ENCODE peak calls at places on chromosomes 12 and 14, in four cellular contexts. E, U, S and G are unnamed samples.

GRCh38 chr12:123223241-123223668 is 9.7 kb downstream of the MPHOSPH9 start:
- DNase-seq in E (peak), U (no peak), S (no peak), G (no peak)

GRCh38 chr12:31259136-31259881 is 66.6 kb downstream of the SINHCAF start:
- DNase-seq in E (no peak), U (no peak), S (no peak), G (no peak)

GRCh38 chr12:101962486-101962885 is 85.1 kb downstream of the DRAM1 start:
- DNase-seq in E (no peak), U (no peak), S (no peak), G (no peak)

GRCh38 chr14:68245146-68246073 is 425.8 kb downstream of the RAD51B start:
- DNase-seq in E (no peak), U (no peak), S (no peak), G (no peak)

GRCh38 chr12:56468216-56469006 is at the start of gene SPRYD4:
- DNase-seq in E (peak), U (peak), S (peak), G (peak)

GRCh38 chr12:66497000-66497897 is 181.6 kb downstream of the GRIP1 start:
- DNase-seq in E (no peak), U (no peak), S (no peak), G (no peak)

GRCh38 chr12:114863911-114864310 is 179.9 kb upstream of the TBX3 start:
- DNase-seq in E (no peak), U (no peak), S (no peak), G (no peak)

GRCh38 chr12:45208604-45209487 is 7.0 kb upstream of the ANO6 start:
- DNase-seq in E (no peak), U (no peak), S (no peak), G (no peak)

GRCh38 chr12:57584690-57585089 is 6.3 kb upstream of the PIP4K2C start:
- DNase-seq in E (no peak), U (no peak), S (no peak), G (no peak)

GRCh38 chr14:42961509-42961908 is 1354.8 kb downstream of the LRFN5 start:
- DNase-seq in E (no peak), U (no peak), S (no peak), G (no peak)

GRCh38 chr14:37594916-37595808 is at the start of the genes FOXA1 and TTC6:
- DNase-seq in E (no peak), U (peak), S (peak), G (no peak)

GRCh38 chr14:96586921-96587822 is 85.0 kb downstream of the PAPOLA start:
- DNase-seq in E (no peak), U (no peak), S (no peak), G (no peak)

GRCh38 chr14:95445676-95446075 is 70.8 kb downstream of the SYNE3 start:
- DNase-seq in E (no peak), U (no peak), S (no peak), G (no peak)

GRCh38 chr12:50971946-50972345 is 19.6 kb downstream of the HIGD1C start:
- DNase-seq in E (no peak), U (no peak), S (no peak), G (no peak)

GRCh38 chr12:89516633-89517032 is 8.0 kb downstream of the GALNT4 start:
- DNase-seq in E (no peak), U (no peak), S (no peak), G (no peak)

GRCh38 chr14:47674546-47675238 is 713 bp downstream of the MDGA2 start:
- DNase-seq in E (no peak), U (no peak), S (no peak), G (no peak)

GRCh38 chr14:86944434-86944833 is 1048.5 kb downstream of the GALC start:
- DNase-seq in E (no peak), U (no peak), S (no peak), G (no peak)

GRCh38 chr12:109289004-109289403 is 20.1 kb downstream of the FOXN4 start:
- DNase-seq in E (no peak), U (no peak), S (no peak), G (no peak)

GRCh38 chr12:74945771-74946198 is 263.9 kb downstream of the KCNC2 start:
- DNase-seq in E (no peak), U (no peak), S (no peak), G (no peak)

GRCh38 chr12:31887109-31887811 is 72.0 kb upstream of the RESF1 start:
- DNase-seq in E (no peak), U (no peak), S (no peak), G (no peak)

GRCh38 chr14:22897357-22897756 is 14.3 kb downstream of the REM2 start:
- DNase-seq in E (no peak), U (no peak), S (no peak), G (no peak)

GRCh38 chr12:52969828-52970569 is 21.1 kb downstream of the KRT18 start:
- DNase-seq in E (no peak), U (no peak), S (no peak), G (no peak)

GRCh38 chr12:123696641-123697040 is 15.5 kb upstream of the ATP6V0A2 start:
- DNase-seq in E (no peak), U (no peak), S (no peak), G (no peak)

GRCh38 chr12:102816816-102817434 is 100.1 kb downstream of the PAH start:
- DNase-seq in E (no peak), U (no peak), S (no peak), G (peak)

GRCh38 chr12:75208851-75209781 is 523 bp downstream of the KCNC2 start:
- DNase-seq in E (peak), U (peak), S (no peak), G (no peak)

GRCh38 chr12:119578112-119578511 is 15.5 kb upstream of the TMEM233 start:
- DNase-seq in E (no peak), U (no peak), S (no peak), G (no peak)

GRCh38 chr12:46401703-46402102 is 29.1 kb upstream of the SLC38A2 start:
- DNase-seq in E (no peak), U (no peak), S (no peak), G (no peak)

GRCh38 chr12:12987421-12987820 is 12.6 kb downstream of the HEBP1 start:
- DNase-seq in E (no peak), U (no peak), S (no peak), G (no peak)

GRCh38 chr12:116943419-116944372 is 32.9 kb downstream of the FBXW8 start:
- DNase-seq in E (no peak), U (no peak), S (no peak), G (no peak)

GRCh38 chr14:90846511-90846910 is 30.3 kb upstream of the TTC7B start:
- DNase-seq in E (no peak), U (no peak), S (no peak), G (no peak)

GRCh38 chr12:113870890-113871289 is 95.2 kb downstream of the RBM19 start:
- DNase-seq in E (no peak), U (no peak), S (no peak), G (no peak)

GRCh38 chr14:94695231-94695630 is 74.7 kb downstream of the GSC start:
- DNase-seq in E (no peak), U (no peak), S (no peak), G (no peak)

GRCh38 chr12:101855364-101855884 is 22.0 kb upstream of the DRAM1 start:
- DNase-seq in E (no peak), U (no peak), S (no peak), G (no peak)

GRCh38 chr14:104582005-104582404 is 2.4 kb downstream of the C14orf180 start:
- DNase-seq in E (no peak), U (no peak), S (no peak), G (no peak)

GRCh38 chr12:1914116-1914911 is 4.1 kb downstream of the CACNA2D4 start:
- DNase-seq in E (no peak), U (peak), S (no peak), G (no peak)

GRCh38 chr12:77893918-77894317 is 63.2 kb downstream of the NAV3 start:
- DNase-seq in E (no peak), U (no peak), S (no peak), G (peak)

GRCh38 chr12:125100551-125101434 is 35.6 kb downstream of the AACS start:
- DNase-seq in E (no peak), U (no peak), S (no peak), G (no peak)